ENCODE peak calls at places on chromosomes 5 and 9, in ten cellular contexts. N, Q, D, E, F, T, P, A, X and Y are unnamed samples.

GRCh38 chr5:173890195-173890951 is 2.2 kb downstream of the CPEB4 start:
- DNase-seq in X (peak; percentile 32), P (peak; percentile 24), T (no peak), E (no peak), Q (no peak), D (no peak), A (peak; percentile 37), F (no peak), N (no peak), Y (no peak)

GRCh38 chr9:2228132-2228531 is 213.0 kb downstream of the SMARCA2 start:
- DNase-seq in A (peak; percentile 22), P (peak; percentile 46), X (peak; percentile 45), Q (no peak), N (no peak), F (no peak), D (peak; percentile 41), E (peak; percentile 61), T (no peak), Y (peak; percentile 33)

GRCh38 chr5:6365142-6365976 is 13.0 kb downstream of the MED10 start:
- DNase-seq in T (no peak), F (no peak), P (no peak), Q (no peak), N (no peak), E (no peak), D (no peak), X (no peak), A (peak; percentile 59), Y (no peak)

GRCh38 chr5:141521244-141521781 is 32.4 kb downstream of the PCDHGC5 start:
- DNase-seq in P (no peak), D (no peak), N (peak; percentile 94), E (no peak), F (peak; percentile 96), T (no peak), A (peak; percentile 99), X (no peak), Q (no peak), Y (no peak)

GRCh38 chr5:82494942-82495341 is 216.8 kb upstream of the RPS23 start:
- DNase-seq in D (no peak), E (no peak), X (no peak), A (no peak), Q (no peak), F (no peak), T (no peak), N (no peak), P (no peak), Y (no peak)

GRCh38 chr5:31449175-31449574 is 82.7 kb downstream of the DROSHA start:
- DNase-seq in D (no peak), Q (no peak), N (no peak), X (no peak), P (no peak), A (peak; percentile 59), T (no peak), E (no peak), F (no peak), Y (no peak)

GRCh38 chr5:116939641-116940040 is 365.0 kb upstream of the SEMA6A start:
- DNase-seq in D (no peak), T (no peak), Q (no peak), E (no peak), A (no peak), F (no peak), X (peak; percentile 53), P (no peak), N (no peak), Y (no peak)

GRCh38 chr9:81625969-81626368 is 63.4 kb downstream of the TLE1 start:
- DNase-seq in E (no peak), Q (no peak), D (no peak), T (no peak), N (no peak), A (no peak), X (no peak), F (no peak), P (no peak), Y (no peak)

GRCh38 chr5:83553000-83553486 is 81.5 kb downstream of the VCAN start:
- DNase-seq in T (no peak), E (no peak), Q (no peak), X (no peak), A (no peak), N (no peak), D (no peak), P (no peak), F (no peak), Y (no peak)

GRCh38 chr5:67032921-67033664 is 163.5 kb downstream of the CD180 start:
- DNase-seq in P (no peak), E (no peak), X (no peak), Q (no peak), F (no peak), A (no peak), D (no peak), T (no peak), N (no peak), Y (no peak)

GRCh38 chr9:113963017-113963620 is 87.0 kb downstream of the ZNF618 start:
- DNase-seq in P (peak; percentile 76), E (peak; percentile 65), A (peak; percentile 60), D (peak; percentile 62), Q (no peak), T (peak; percentile 49), X (peak; percentile 22), N (no peak), F (no peak), Y (no peak)

GRCh38 chr5:135013947-135014570 is 20.0 kb downstream of the PITX1 start:
- DNase-seq in X (peak; percentile 23), F (no peak), Q (no peak), A (no peak), D (no peak), E (no peak), N (no peak), P (no peak), T (no peak), Y (no peak)

GRCh38 chr9:35254237-35254636 is 92.4 kb downstream of the UNC13B start:
- DNase-seq in F (no peak), Q (no peak), D (no peak), N (no peak), T (no peak), A (no peak), P (peak; percentile 1), E (no peak), X (peak; percentile 31), Y (no peak)

GRCh38 chr5:116395178-116395577 is 179.4 kb downstream of the SEMA6A start:
- DNase-seq in T (no peak), X (peak; percentile 89), A (no peak), N (no peak), D (no peak), E (no peak), Q (no peak), P (no peak), F (no peak), Y (no peak)

GRCh38 chr9:115115924-115116323 is 2.0 kb downstream of the TNC start:
- DNase-seq in Q (no peak), N (no peak), E (no peak), D (no peak), A (peak; percentile 89), F (peak; percentile 74), P (no peak), T (no peak), X (no peak), Y (no peak)

GRCh38 chr9:72038408-72038807 is 22.0 kb downstream of the C9orf57 start:
- DNase-seq in P (no peak), X (no peak), F (no peak), A (no peak), D (no peak), E (no peak), Q (no peak), T (no peak), N (no peak), Y (no peak)